ENCODE peak calls at places on chromosomes 12 and 14, in six cellular contexts. H is dorsolateral prefrontal cortex; R is CD8-positive, alpha-beta T cell; B is tibial nerve; L is Peyer's patch; P is cardiac muscle cell. N is an unnamed sample.

GRCh38 chr12:48813464-48814312 is 4.6 kb upstream of the CACNB3 start:
- DNase-seq in R (no peak), H (no peak), P (peak; percentile 44), L (no peak), B (no peak), N (no peak)

GRCh38 chr12:4031703-4032291 is 158.6 kb upstream of the PARP11 start:
- DNase-seq in R (no peak), P (peak; percentile 49), H (no peak), B (no peak), L (no peak), N (peak; percentile 38)

GRCh38 chr12:116945901-116946550 is 35.3 kb downstream of the FBXW8 start:
- DNase-seq in L (no peak), P (no peak), B (no peak), H (no peak), R (no peak), N (no peak)

GRCh38 chr12:34223640-34224039 is 201.3 kb downstream of the ALG10 start:
- DNase-seq in B (no peak), P (no peak), L (no peak), R (no peak), H (no peak), N (no peak)

GRCh38 chr12:121637231-121637914 is 11.0 kb downstream of the ORAI1 start:
- DNase-seq in H (no peak), R (peak; percentile 71), P (no peak), B (no peak), L (peak; percentile 89), N (no peak)

GRCh38 chr12:32155041-32155440 is 48.4 kb downstream of the BICD1 start:
- DNase-seq in B (no peak), R (no peak), H (no peak), L (no peak), P (no peak), N (no peak)

GRCh38 chr14:20661197-20661596 is 19.7 kb upstream of the OR6S1 start:
- DNase-seq in L (no peak), H (no peak), B (no peak), P (no peak), R (no peak), N (no peak)

GRCh38 chr12:49944718-49945117 is 5.8 kb upstream of the AQP2 start:
- DNase-seq in H (no peak), R (no peak), P (no peak), B (no peak), L (peak; percentile 25), N (no peak)

GRCh38 chr12:121576851-121577391 is 3.9 kb downstream of the KDM2B start:
- DNase-seq in L (no peak), R (no peak), P (peak; percentile 70), B (no peak), H (no peak), N (no peak)

GRCh38 chr14:94953541-94954260 is 183.8 kb upstream of the GSC start:
- DNase-seq in H (no peak), P (no peak), R (no peak), L (no peak), B (no peak), N (no peak)

GRCh38 chr12:123365141-123365917 is 682 bp upstream of the SBNO1 start:
- DNase-seq in H (peak; percentile 94), P (peak; percentile 99), B (peak; percentile 94), L (peak; percentile 99), R (peak; percentile 97), N (peak; percentile 98)

GRCh38 chr12:119169150-119169549 is 9.6 kb upstream of the HSPB8 start:
- DNase-seq in L (no peak), B (no peak), R (no peak), H (no peak), P (no peak), N (no peak)

GRCh38 chr12:5060958-5061357 is 17.3 kb downstream of the KCNA5 start:
- DNase-seq in L (no peak), B (no peak), R (no peak), P (no peak), H (no peak), N (no peak)

GRCh38 chr12:115867854-115868253 is 409.6 kb downstream of the MED13L start:
- DNase-seq in B (no peak), R (no peak), H (no peak), L (no peak), P (no peak), N (no peak)

GRCh38 chr14:53109028-53109687 is 44.0 kb downstream of the DDHD1 start:
- DNase-seq in P (no peak), B (no peak), L (peak; percentile 73), R (peak; percentile 55), H (no peak), N (no peak)

GRCh38 chr12:19957578-19957977 is 410.8 kb upstream of the PDE3A start:
- DNase-seq in R (no peak), H (no peak), B (no peak), L (no peak), P (no peak), N (no peak)

GRCh38 chr14:22664261-22664660 is 20.1 kb upstream of the OR6J1 start:
- DNase-seq in P (no peak), L (no peak), H (no peak), B (no peak), R (no peak), N (no peak)

GRCh38 chr14:96582641-96582980 is 80.4 kb downstream of the PAPOLA start:
- DNase-seq in R (no peak), L (no peak), B (no peak), P (no peak), H (no peak), N (no peak)

GRCh38 chr14:81220767-81221578 is at the start of gene GTF2A1:
- DNase-seq in R (peak; percentile 93), B (peak; percentile 93), P (peak; percentile 98), H (peak; percentile 91), L (peak; percentile 97), N (peak; percentile 95)

GRCh38 chr14:50447491-50447890 is 50.8 kb upstream of the CDKL1 start:
- DNase-seq in P (peak; percentile 20), R (no peak), H (no peak), B (no peak), L (no peak), N (no peak)

GRCh38 chr12:42750356-42750755 is 160.8 kb upstream of the PRICKLE1 start:
- DNase-seq in P (no peak), L (no peak), H (no peak), R (no peak), B (no peak), N (no peak)

GRCh38 chr14:69349091-69349777 is 48.9 kb downstream of the ERH start:
- DNase-seq in P (no peak), B (no peak), R (no peak), H (no peak), L (no peak), N (no peak)

GRCh38 chr12:72209096-72209495 is 63.1 kb upstream of the TRHDE start:
- DNase-seq in H (no peak), P (no peak), L (no peak), R (no peak), B (no peak), N (no peak)

GRCh38 chr12:72203764-72204335 is 68.3 kb upstream of the TRHDE start:
- DNase-seq in B (no peak), L (no peak), P (no peak), H (no peak), R (no peak), N (no peak)

GRCh38 chr12:72207094-72207493 is 65.1 kb upstream of the TRHDE start:
- DNase-seq in P (no peak), L (no peak), H (no peak), B (no peak), R (no peak), N (no peak)

GRCh38 chr12:72207756-72208155 is 64.4 kb upstream of the TRHDE start:
- DNase-seq in R (no peak), H (peak; percentile 31), P (no peak), B (no peak), L (no peak), N (no peak)
- H3K4me3 ChIP-seq in R (no peak overlapping the region), H (no peak overlapping the region), P (no peak overlapping the region), B (no peak overlapping the region), L (no peak overlapping the region), N (no peak overlapping the region)

DNA sequence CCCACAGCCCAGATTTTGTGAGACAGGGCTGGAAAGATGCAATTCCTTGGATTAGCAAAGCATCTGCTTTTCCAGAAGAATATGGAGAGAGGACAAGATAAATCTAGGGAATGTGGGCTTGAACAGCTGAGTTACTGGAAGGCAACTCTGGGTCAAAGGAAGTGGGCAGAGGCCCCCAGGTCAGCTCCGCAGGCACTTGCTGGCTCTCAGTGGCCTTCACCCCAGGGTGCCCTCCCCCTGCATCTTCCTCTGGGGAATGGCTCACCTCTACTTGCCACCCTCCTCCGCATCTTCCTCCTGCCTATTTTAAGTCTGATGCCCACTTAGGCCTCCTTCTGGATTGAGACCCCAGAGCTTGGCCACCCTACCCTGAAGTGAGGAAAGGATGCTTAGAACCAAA is 10.5 kb upstream of the PNMA1 start:
- DNase-seq in H (no peak), L (no peak), P (no peak), R (no peak), B (no peak), N (no peak)
- H3K27ac ChIP-seq in H (no peak overlapping the region), L (peak overlapping the region; percentile 71), P (no peak overlapping the region), R (no peak overlapping the region), B (peak overlapping the region; percentile 63), N (peak overlapping the region; percentile 82)

DNA sequence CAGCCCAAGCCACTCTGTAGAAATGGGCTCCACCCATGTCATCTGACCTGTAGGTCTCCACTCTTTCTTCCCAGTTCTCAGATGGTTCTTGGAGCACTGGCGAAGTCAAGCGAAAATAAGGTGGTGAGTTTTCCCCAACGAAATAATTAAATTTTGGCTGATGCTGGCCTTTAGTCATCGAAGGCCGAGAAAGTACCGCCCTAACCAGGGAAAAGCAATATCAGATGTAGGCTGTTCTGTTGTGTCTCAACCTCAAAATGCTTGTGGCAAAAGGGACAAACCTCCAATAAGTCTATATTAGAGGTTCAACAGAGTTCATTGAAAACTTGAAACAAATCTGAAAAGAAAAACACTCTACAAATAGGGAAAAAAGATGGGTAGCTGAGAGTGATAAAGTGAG is 48.6 kb upstream of the BCAT1 start:
- DNase-seq in R (no peak), L (no peak), P (no peak), B (no peak), H (no peak), N (no peak)
- H3K4me3 ChIP-seq in R (no peak overlapping the region), L (no peak overlapping the region), P (no peak overlapping the region), B (no peak overlapping the region), H (no peak overlapping the region), N (no peak overlapping the region)

GRCh38 chr12:85280138-85280983 is at the start of gene ALX1:
- DNase-seq in P (peak; percentile 17), R (no peak), H (no peak), L (peak; percentile 49), B (no peak), N (no peak)
- H3K27ac ChIP-seq in P (peak within 1 kb of the TSS; percentile 87), R (no peak within 1 kb of the TSS), H (no peak within 1 kb of the TSS), L (no peak within 1 kb of the TSS), B (no peak within 1 kb of the TSS), N (no peak within 1 kb of the TSS)

GRCh38 chr14:104341532-104342434 is 203.4 kb downstream of the KIF26A start:
- DNase-seq in H (peak; percentile 15), P (peak; percentile 33), B (no peak), R (no peak), L (peak; percentile 73), N (no peak)
- H3K4me3 ChIP-seq in H (no peak overlapping the region), P (no peak overlapping the region), B (no peak overlapping the region), R (no peak overlapping the region), L (no peak overlapping the region), N (no peak overlapping the region)

GRCh38 chr12:54020587-54020969 is 7.7 kb upstream of the HOXC6 start:
- DNase-seq in L (no peak), P (no peak), R (no peak), H (no peak), B (no peak), N (no peak)
- H3K27ac ChIP-seq in L (peak overlapping the region; percentile 89), P (no peak overlapping the region), R (no peak overlapping the region), H (no peak overlapping the region), B (peak overlapping the region; percentile 95), N (no peak overlapping the region)